ENCODE peak calls at places on chromosomes 5 and 9, in six cellular contexts. D is NCI-H510A treated with DMSO at 0.1 percent for 48 hours, F is A549, P is AG10803, A is left ventricle myocardium inferior, S is omental fat pad. M is an unnamed sample.

GRCh38 chr9:137807721-137808703 is 69.6 kb upstream of the CACNA1B start:
- DNase-seq in D (no peak), F (no peak), S (no peak), A (no peak), P (no peak), M (no peak)

GRCh38 chr5:148809781-148810524 is 16.5 kb upstream of the ADRB2 start:
- DNase-seq in S (no peak), A (no peak), D (no peak), F (no peak), P (no peak), M (no peak)

GRCh38 chr9:136531904-136532798 is 13.7 kb downstream of the NOTCH1 start:
- DNase-seq in D (no peak), F (no peak), A (no peak), S (no peak), P (no peak), M (no peak)

GRCh38 chr9:97562542-97562941 is 61.1 kb downstream of the TMOD1 start:
- DNase-seq in F (no peak), P (no peak), S (no peak), D (no peak), A (no peak), M (peak)

GRCh38 chr9:96620832-96621269 is 1.2 kb upstream of the CDC14B start:
- DNase-seq in A (no peak), S (no peak), F (no peak), D (no peak), P (no peak), M (no peak)

GRCh38 chr9:79616013-79616412 is 44.2 kb downstream of the TLE4 start:
- DNase-seq in D (no peak), A (no peak), F (no peak), S (no peak), P (peak), M (no peak)

GRCh38 chr9:22008662-22009562 is at the start of gene CDKN2B:
- DNase-seq in S (peak), P (peak), F (no peak), D (peak), A (peak), M (peak)

GRCh38 chr5:1814183-1815020 is 13.2 kb downstream of the NDUFS6 start:
- DNase-seq in P (no peak), S (no peak), D (no peak), A (no peak), F (no peak), M (no peak)

GRCh38 chr5:9545301-9545958 is 445 bp downstream of the SEMA5A start:
- DNase-seq in A (no peak), S (no peak), P (no peak), D (no peak), F (no peak), M (peak)

GRCh38 chr9:125674981-125675973 is 31.7 kb downstream of the MAPKAP1 start:
- DNase-seq in S (no peak), A (no peak), F (peak), D (peak), P (peak), M (no peak)

GRCh38 chr9:85944672-85945071 is 3.7 kb downstream of the NAA35 start:
- DNase-seq in D (no peak), F (no peak), P (no peak), A (no peak), S (no peak), M (no peak)

GRCh38 chr5:159887050-159887449 is 29.2 kb upstream of the ADRA1B start:
- DNase-seq in D (peak), A (no peak), F (no peak), P (no peak), S (no peak), M (no peak)

GRCh38 chr5:142388696-142389095 is 63.9 kb upstream of the SPRY4 start:
- DNase-seq in A (no peak), F (peak), P (peak), D (no peak), S (no peak), M (no peak)

GRCh38 chr5:44372028-44372427 is 17.2 kb downstream of the FGF10 start:
- DNase-seq in F (no peak), D (no peak), A (no peak), P (peak), S (no peak), M (no peak)

GRCh38 chr9:111730937-111731567 is 63.7 kb downstream of the SHOC1 start:
- DNase-seq in D (no peak), A (no peak), F (peak), S (no peak), P (peak), M (no peak)

GRCh38 chr9:135566552-135566951 is 5.0 kb downstream of the PAEP start:
- DNase-seq in S (no peak), P (no peak), D (no peak), F (no peak), A (no peak), M (no peak)

GRCh38 chr9:88777498-88778312 is 213.6 kb upstream of the S1PR3 start:
- DNase-seq in F (no peak), D (no peak), S (no peak), P (no peak), A (peak), M (peak)

GRCh38 chr5:171433352-171433698 is 13.9 kb downstream of the FGF18 start:
- DNase-seq in S (no peak), A (no peak), P (no peak), D (no peak), F (no peak), M (no peak)

GRCh38 chr9:127117801-127118200 is 4.6 kb downstream of the ANGPTL2 start:
- DNase-seq in S (no peak), F (no peak), D (no peak), P (no peak), A (no peak), M (no peak)

GRCh38 chr9:121393318-121393717 is 23.3 kb upstream of the STOM start:
- DNase-seq in P (peak), D (no peak), A (no peak), S (no peak), F (no peak), M (no peak)

GRCh38 chr5:113293068-113293571 is 141.7 kb downstream of the TSSK1B start:
- DNase-seq in D (no peak), P (no peak), A (no peak), S (no peak), F (no peak), M (no peak)

GRCh38 chr9:37033753-37034319 is at the start of gene PAX5:
- DNase-seq in F (no peak), P (no peak), S (no peak), A (no peak), D (no peak), M (no peak)

GRCh38 chr5:177469750-177470525 is 3.5 kb downstream of the DBN1 start:
- DNase-seq in D (no peak), P (no peak), A (no peak), S (no peak), F (no peak), M (no peak)

GRCh38 chr5:148730955-148731898 is 76.9 kb upstream of the HTR4 start:
- DNase-seq in P (peak), D (peak), S (no peak), F (peak), A (peak), M (no peak)

GRCh38 chr9:110575169-110575568 is 4.4 kb downstream of the SVEP1 start:
- DNase-seq in D (no peak), S (no peak), A (no peak), F (no peak), P (no peak), M (no peak)

GRCh38 chr5:73431204-73431851 is 17.2 kb downstream of the FOXD1 start:
- DNase-seq in D (no peak), S (no peak), A (no peak), F (no peak), P (no peak), M (no peak)

GRCh38 chr5:180908998-180909731 is 10.2 kb downstream of the BTNL8 start:
- DNase-seq in F (no peak), D (no peak), S (no peak), P (no peak), A (no peak), M (no peak)

GRCh38 chr9:8188720-8189407 is 389.3 kb upstream of the DMAC1 start:
- DNase-seq in P (no peak), D (no peak), F (no peak), S (no peak), A (no peak), M (no peak)

GRCh38 chr5:180238631-180239030 is 29.6 kb upstream of the RASGEF1C start:
- DNase-seq in A (no peak), P (no peak), F (no peak), D (no peak), S (no peak), M (no peak)

GRCh38 chr9:16322849-16323248 is 547.6 kb downstream of the BNC2 start:
- DNase-seq in A (no peak), S (no peak), P (no peak), F (no peak), D (no peak), M (no peak)

GRCh38 chr9:134880484-134881312 is at the start of gene FCN2:
- DNase-seq in P (no peak), D (no peak), S (no peak), A (no peak), F (no peak), M (peak)

GRCh38 chr5:150751096-150751891 is 7.5 kb downstream of the DCTN4 start:
- DNase-seq in S (no peak), D (no peak), A (no peak), P (no peak), F (no peak), M (no peak)

GRCh38 chr5:174147551-174147950 is 102.0 kb downstream of the NSG2 start:
- DNase-seq in A (no peak), P (no peak), S (no peak), F (no peak), D (no peak), M (peak)

GRCh38 chr5:110846621-110847020 is 107.8 kb downstream of the SLC25A46 start:
- DNase-seq in F (no peak), A (no peak), P (no peak), S (no peak), D (no peak), M (no peak)

GRCh38 chr5:36398137-36398536 is 96.4 kb upstream of the RANBP3L start:
- DNase-seq in F (peak), D (no peak), A (no peak), P (peak), S (no peak), M (no peak)

GRCh38 chr5:65184780-65185179 is 296.9 kb downstream of the ADAMTS6 start:
- DNase-seq in D (no peak), P (no peak), F (no peak), A (no peak), S (no peak), M (no peak)

GRCh38 chr5:138177936-138178515 is 404 bp downstream of the BRD8 start:
- DNase-seq in F (peak), P (peak), A (peak), S (no peak), D (peak), M (peak)

GRCh38 chr5:159135896-159136531 is 36.3 kb upstream of the EBF1 start:
- DNase-seq in S (no peak), P (peak), D (no peak), A (no peak), F (peak), M (no peak)

GRCh38 chr5:132813599-132814440 is 718 bp downstream of the SOWAHA start:
- DNase-seq in A (no peak), D (no peak), F (peak), P (no peak), S (no peak), M (peak)

GRCh38 chr9:88056876-88057275 is 81.4 kb downstream of the SPATA31C2 start:
- DNase-seq in F (no peak), A (no peak), D (no peak), S (no peak), P (peak), M (no peak)

M was measured in lower leg skin.